ENCODE peak calls at places on chromosomes 3 and 15, in ten cellular contexts. X, Y, M, T, O, Z, B, L, E and K are unnamed samples.

GRCh38 chr15:98321916-98322315 is 326.4 kb upstream of the IGF1R start:
- DNase-seq in Z (no peak), E (no peak), T (no peak), L (no peak), X (no peak), O (no peak), B (no peak), Y (no peak), M (no peak), K (no peak)

GRCh38 chr15:67801926-67802914 is 23.1 kb upstream of the SKOR1 start:
- DNase-seq in L (no peak), Y (no peak), B (no peak), O (no peak), E (no peak), Z (no peak), T (no peak), M (no peak), X (no peak), K (no peak)

GRCh38 chr3:175526609-175527280 is 667.6 kb downstream of the NAALADL2 start:
- DNase-seq in Y (no peak), M (no peak), E (peak), T (no peak), O (no peak), L (no peak), X (no peak), B (no peak), Z (no peak), K (no peak)

GRCh38 chr3:79038057-79038456 is 729.7 kb downstream of the ROBO1 start:
- DNase-seq in E (no peak), T (no peak), Y (no peak), L (no peak), M (no peak), O (no peak), X (no peak), B (no peak), Z (no peak), K (no peak)

GRCh38 chr15:89448825-89449224 is 47.6 kb downstream of the RHCG start:
- DNase-seq in E (no peak), O (no peak), Y (no peak), Z (no peak), X (no peak), M (no peak), T (peak), B (no peak), L (peak), K (no peak)

GRCh38 chr3:185688808-185689207 is 102.7 kb downstream of the SENP2 start:
- DNase-seq in M (no peak), Y (peak), Z (no peak), L (no peak), B (peak), T (no peak), E (no peak), O (peak), X (no peak), K (no peak)

GRCh38 chr3:155871746-155872158 is 1.3 kb downstream of the GMPS start:
- DNase-seq in Y (no peak), T (no peak), Z (no peak), M (no peak), X (no peak), E (peak), L (no peak), B (no peak), O (no peak), K (no peak)

GRCh38 chr3:186526256-186526606 is 17.9 kb downstream of the CRYGS start:
- DNase-seq in X (peak), T (no peak), Y (no peak), E (no peak), M (no peak), L (no peak), B (no peak), Z (no peak), O (no peak), K (no peak)

GRCh38 chr3:32304510-32304909 is 66.0 kb downstream of the CMTM8 start:
- DNase-seq in L (no peak), T (no peak), E (no peak), O (no peak), B (no peak), Z (peak), X (no peak), Y (no peak), M (no peak), K (no peak)

GRCh38 chr3:136381051-136381450 is 130.9 kb downstream of the PCCB start:
- DNase-seq in Y (no peak), O (no peak), E (no peak), T (no peak), B (no peak), Z (no peak), M (no peak), L (no peak), X (no peak), K (no peak)

GRCh38 chr3:71063768-71064287 is 519.7 kb downstream of the FOXP1 start:
- DNase-seq in O (no peak), Z (no peak), E (peak), M (no peak), B (no peak), X (peak), L (peak), Y (no peak), T (no peak), K (no peak)

GRCh38 chr15:58572521-58572920 is 140.7 kb downstream of the LIPC start:
- DNase-seq in Z (no peak), T (no peak), L (no peak), X (no peak), B (no peak), O (no peak), E (no peak), Y (no peak), M (no peak), K (no peak)

GRCh38 chr15:40845511-40846284 is 1.9 kb downstream of the SPINT1 start:
- DNase-seq in L (no peak), M (peak), X (no peak), T (peak), Z (no peak), E (no peak), O (no peak), Y (no peak), B (no peak), K (no peak)

GRCh38 chr3:182618085-182618732 is 175.1 kb upstream of the ATP11B start:
- DNase-seq in B (peak), X (no peak), T (no peak), Y (no peak), O (no peak), E (peak), L (peak), Z (no peak), M (no peak), K (no peak)

GRCh38 chr3:16329792-16330061 is 64.7 kb downstream of the OXNAD1 start:
- DNase-seq in X (no peak), Y (no peak), Z (no peak), L (peak), M (no peak), B (no peak), T (no peak), E (no peak), O (no peak), K (no peak)

GRCh38 chr15:63729115-63729884 is 104.4 kb downstream of the HERC1 start:
- DNase-seq in Y (no peak), M (no peak), L (no peak), E (no peak), O (no peak), X (no peak), Z (no peak), B (no peak), T (no peak), K (no peak)

GRCh38 chr15:39588531-39589192 is 7.8 kb downstream of the THBS1 start:
- DNase-seq in Z (no peak), Y (no peak), L (no peak), B (no peak), X (no peak), M (no peak), O (no peak), E (no peak), T (no peak), K (no peak)

GRCh38 chr15:99140590-99140989 is 35.7 kb downstream of the SYNM start:
- DNase-seq in M (no peak), L (no peak), E (no peak), Z (no peak), X (no peak), B (no peak), T (no peak), O (no peak), Y (no peak), K (no peak)

GRCh38 chr3:37163262-37164020 is 10.9 kb downstream of the LRRFIP2 start:
- DNase-seq in Y (peak), M (no peak), B (no peak), X (peak), T (no peak), O (no peak), Z (no peak), E (peak), L (no peak), K (no peak)

GRCh38 chr3:32018723-32019564 is 37.4 kb downstream of the ZNF860 start:
- DNase-seq in E (peak), Z (peak), X (no peak), L (peak), Y (no peak), T (no peak), M (no peak), B (peak), O (no peak), K (no peak)

GRCh38 chr3:13161771-13162535 is 88.7 kb upstream of the IQSEC1 start:
- DNase-seq in M (no peak), T (peak), X (no peak), B (no peak), L (no peak), E (no peak), Y (no peak), Z (no peak), O (no peak), K (no peak)

GRCh38 chr3:47979070-47979469 is 37.1 kb downstream of the MAP4 start:
- DNase-seq in M (no peak), L (no peak), E (no peak), Y (no peak), Z (no peak), O (no peak), X (no peak), B (no peak), T (no peak), K (no peak)

GRCh38 chr3:15330031-15330596 is 2.3 kb downstream of the SH3BP5 start:
- DNase-seq in Y (no peak), Z (no peak), T (no peak), O (no peak), B (no peak), M (no peak), X (no peak), L (peak), E (peak), K (no peak)

GRCh38 chr3:68129065-68129464 is 474.7 kb upstream of the SUCLG2 start:
- DNase-seq in T (no peak), Z (no peak), Y (no peak), M (no peak), E (no peak), L (no peak), O (no peak), B (no peak), X (no peak), K (no peak)

GRCh38 chr15:55861115-55861514 is 118.2 kb upstream of the PRTG start:
- DNase-seq in E (no peak), Z (no peak), M (no peak), Y (no peak), B (no peak), O (no peak), L (no peak), X (no peak), T (no peak), K (no peak)

GRCh38 chr15:74835312-74835823 is 7.6 kb downstream of the ULK3 start:
- DNase-seq in T (peak), B (peak), O (no peak), M (peak), Z (peak), Y (peak), L (peak), E (peak), X (peak), K (peak)

GRCh38 chr15:64460737-64461576 is 579 bp downstream of the ZNF609 start:
- DNase-seq in X (peak), Z (peak), Y (peak), O (peak), E (peak), B (peak), L (peak), T (no peak), M (peak), K (peak)

GRCh38 chr15:30649952-30650929 is 24.3 kb downstream of the ARHGAP11B start:
- DNase-seq in Z (no peak), T (no peak), X (no peak), M (no peak), B (no peak), Y (no peak), L (no peak), O (no peak), E (peak), K (no peak)

GRCh38 chr15:25844542-25844941 is 18.6 kb downstream of the ATP10A start:
- DNase-seq in M (no peak), T (no peak), Y (no peak), L (no peak), Z (no peak), X (no peak), B (no peak), O (no peak), E (no peak), K (no peak)